ENCODE peak calls at places on chromosomes 5 and 9, in six cellular contexts. Q is MM.1S, Y is body of pancreas, V is mucosa of descending colon, X is endothelial cell, M is cardiac fibroblast. D is an unnamed sample.

GRCh38 chr9:84671651-84672467 is 2.3 kb downstream of the NTRK2 start:
- DNase-seq in Q (no peak), Y (no peak), V (no peak), X (no peak), M (no peak), D (no peak)

GRCh38 chr9:91157891-91158660 is 203.6 kb downstream of the AUH start:
- DNase-seq in Q (no peak), Y (no peak), V (peak), X (no peak), M (no peak), D (no peak)

GRCh38 chr5:171308453-171309275 is at the start of gene TLX3:
- DNase-seq in Q (no peak), Y (no peak), V (no peak), X (no peak), M (no peak), D (no peak)

GRCh38 chr5:119032653-119033052 is 38.2 kb upstream of the DMXL1 start:
- DNase-seq in Q (no peak), Y (no peak), V (no peak), X (no peak), M (no peak), D (no peak)

GRCh38 chr9:95088421-95089161 is 228.9 kb downstream of the FANCC start:
- DNase-seq in Q (no peak), Y (peak), V (no peak), X (no peak), M (no peak), D (no peak)

GRCh38 chr5:97854871-97855762 is 672.1 kb upstream of the RIOK2 start:
- DNase-seq in Q (no peak), Y (no peak), V (no peak), X (no peak), M (peak), D (no peak)

GRCh38 chr5:104111622-104112021 is 549.0 kb upstream of the NUDT12 start:
- DNase-seq in Q (no peak), Y (no peak), V (no peak), X (no peak), M (no peak), D (no peak)

GRCh38 chr5:108345541-108346171 is 36.2 kb downstream of the FBXL17 start:
- DNase-seq in Q (peak), Y (no peak), V (no peak), X (no peak), M (peak), D (no peak)

GRCh38 chr5:115599502-115599901 is 2.8 kb downstream of the TICAM2 start:
- DNase-seq in Q (peak), Y (peak), V (peak), X (no peak), M (peak), D (no peak)

GRCh38 chr5:112186401-112186990 is 232.6 kb downstream of the EPB41L4A start:
- DNase-seq in Q (peak), Y (no peak), V (peak), X (peak), M (peak), D (no peak)
- TF ChIP-seq CTCF in Q (peak), Y (peak), V (peak), X (peak), M (peak), D (no peak)

DNA sequence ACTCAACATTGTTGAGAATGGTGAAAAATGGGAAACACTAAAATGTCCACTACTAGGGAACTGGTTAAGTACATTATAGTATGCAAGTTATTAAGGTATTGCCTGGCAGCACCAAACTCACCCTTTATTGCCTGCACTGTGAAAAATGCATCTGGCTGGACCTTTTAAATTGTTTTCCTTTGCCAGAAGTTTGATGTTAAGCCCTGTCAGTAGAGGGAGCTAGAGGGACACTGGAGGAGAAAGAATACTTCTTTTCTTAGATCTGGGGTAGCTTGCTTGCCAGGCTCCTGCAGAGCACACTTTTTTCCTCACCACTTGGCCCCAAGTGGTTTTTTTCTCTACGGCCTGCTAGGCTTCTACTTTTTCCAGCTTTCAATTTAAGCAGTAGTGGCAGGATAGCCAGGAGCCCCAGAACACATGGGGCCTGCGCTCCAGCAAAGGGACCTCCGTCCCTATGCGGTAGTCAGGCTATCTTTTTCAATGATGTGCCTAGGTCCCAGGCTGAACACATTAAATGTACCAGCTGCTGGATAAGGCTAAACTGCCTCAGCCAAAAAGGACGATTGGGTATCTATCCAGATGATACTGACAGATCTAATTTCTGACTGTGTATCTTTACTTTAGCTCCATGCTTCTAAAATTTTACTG is 8.0 kb upstream of the HABP4 start:
- DNase-seq in Q (peak), Y (no peak), V (peak), X (peak), M (peak), D (no peak)
- TF ChIP-seq CTCF in Q (peak), Y (peak), V (peak), X (peak), M (peak), D (no peak)

GRCh38 chr5:78636682-78637081 is 11.9 kb downstream of the LHFPL2 start:
- DNase-seq in Q (no peak), Y (no peak), V (no peak), X (no peak), M (no peak), D (no peak)

GRCh38 chr5:78632467-78632866 is 16.1 kb downstream of the LHFPL2 start:
- DNase-seq in Q (no peak), Y (no peak), V (no peak), X (no peak), M (no peak), D (no peak)

GRCh38 chr5:78631931-78632330 is 16.6 kb downstream of the LHFPL2 start:
- DNase-seq in Q (no peak), Y (no peak), V (no peak), X (no peak), M (no peak), D (no peak)

GRCh38 chr5:78633710-78634109 is 14.9 kb downstream of the LHFPL2 start:
- DNase-seq in Q (no peak), Y (no peak), V (no peak), X (no peak), M (no peak), D (no peak)

GRCh38 chr5:78634634-78635033 is 13.9 kb downstream of the LHFPL2 start:
- DNase-seq in Q (no peak), Y (no peak), V (no peak), X (no peak), M (no peak), D (no peak)
- TF ChIP-seq CTCF in Q (no peak), Y (no peak), V (no peak), X (peak), M (no peak), D (no peak)

DNA sequence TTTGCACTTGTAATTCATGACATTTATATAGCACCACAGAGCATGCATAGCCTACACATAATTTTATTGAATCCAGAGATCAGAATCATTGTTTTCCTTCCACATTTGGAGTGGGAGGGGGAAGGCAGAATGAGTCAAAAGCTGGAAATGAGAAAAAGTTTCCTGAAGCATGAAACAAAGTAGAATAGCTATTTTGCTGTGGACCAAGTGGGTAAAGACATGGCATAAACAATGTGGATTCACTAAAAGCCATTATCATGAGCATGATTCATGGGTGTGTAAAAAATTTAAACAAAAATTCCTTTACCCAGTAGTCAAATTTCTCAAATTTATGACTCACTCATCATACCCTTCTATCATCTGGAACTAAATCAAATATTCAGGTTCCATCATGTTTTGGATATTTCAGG is 97.9 kb downstream of the YIPF5 start:
- DNase-seq in Q (no peak), Y (no peak), V (no peak), X (no peak), M (peak), D (no peak)
- TF ChIP-seq CTCF in Q (no peak), Y (no peak), V (no peak), X (no peak), M (no peak), D (no peak)

GRCh38 chr5:66796306-66797292 is 200.4 kb downstream of the MAST4 start:
- DNase-seq in Q (no peak), Y (no peak), V (no peak), X (no peak), M (peak), D (no peak)
- TF ChIP-seq CTCF in Q (no peak), Y (no peak), V (no peak), X (no peak), M (peak), D (no peak)

GRCh38 chr5:3613726-3614125 is 18.1 kb downstream of the IRX1 start:
- DNase-seq in Q (no peak), Y (no peak), V (no peak), X (no peak), M (no peak), D (no peak)
- TF ChIP-seq CTCF in Q (no peak), Y (no peak), V (no peak), X (no peak), M (no peak), D (no peak)

D was measured in ovary.